ENCODE peak calls at places on chromosomes 6 and 20, in five cellular contexts. One of them, this sample, is unnamed.

GRCh38 chr20:20814685-20815084 is 102.2 kb upstream of the RALGAPA2 start:
- DNase-seq in transverse colon: no peak
- DNase-seq in CD8-positive, alpha-beta T cell: no peak
- DNase-seq in H1: peak
- DNase-seq in K562: no peak
- DNase-seq in this sample: no peak

GRCh38 chr6:15658345-15658744 is 4.5 kb downstream of the DTNBP1 start:
- DNase-seq in transverse colon: no peak
- DNase-seq in CD8-positive, alpha-beta T cell: no peak
- DNase-seq in H1: no peak
- DNase-seq in K562: no peak
- DNase-seq in this sample: no peak

GRCh38 chr20:45337367-45338120 is 10.7 kb downstream of the SDC4 start:
- DNase-seq in transverse colon: peak
- DNase-seq in CD8-positive, alpha-beta T cell: no peak
- DNase-seq in H1: peak
- DNase-seq in K562: peak
- DNase-seq in this sample: peak

GRCh38 chr6:94144807-94145206 is 725.4 kb upstream of the EPHA7 start:
- DNase-seq in transverse colon: no peak
- DNase-seq in CD8-positive, alpha-beta T cell: no peak
- DNase-seq in H1: no peak
- DNase-seq in K562: no peak
- DNase-seq in this sample: no peak

GRCh38 chr6:47160702-47161101 is 118.6 kb upstream of the ADGRF1 start:
- DNase-seq in transverse colon: no peak
- DNase-seq in CD8-positive, alpha-beta T cell: no peak
- DNase-seq in H1: no peak
- DNase-seq in K562: no peak
- DNase-seq in this sample: no peak

GRCh38 chr6:107330190-107330589 is 129.2 kb downstream of the PDSS2 start:
- DNase-seq in transverse colon: no peak
- DNase-seq in CD8-positive, alpha-beta T cell: no peak
- DNase-seq in H1: no peak
- DNase-seq in K562: no peak
- DNase-seq in this sample: peak

GRCh38 chr6:24658573-24659511 is 7.9 kb downstream of the TDP2 start:
- DNase-seq in transverse colon: peak
- DNase-seq in CD8-positive, alpha-beta T cell: no peak
- DNase-seq in H1: no peak
- DNase-seq in K562: peak
- DNase-seq in this sample: no peak

GRCh38 chr6:53335224-53335994 is 13.3 kb downstream of the ELOVL5 start:
- DNase-seq in transverse colon: peak
- DNase-seq in CD8-positive, alpha-beta T cell: peak
- DNase-seq in H1: no peak
- DNase-seq in K562: no peak
- DNase-seq in this sample: peak

GRCh38 chr6:135665935-135666334 is 168.4 kb upstream of the AHI1 start:
- DNase-seq in transverse colon: no peak
- DNase-seq in CD8-positive, alpha-beta T cell: no peak
- DNase-seq in H1: no peak
- DNase-seq in K562: no peak
- DNase-seq in this sample: no peak

GRCh38 chr6:45419574-45420082 is 41.9 kb upstream of the SUPT3H start:
- DNase-seq in transverse colon: peak
- DNase-seq in CD8-positive, alpha-beta T cell: peak
- DNase-seq in H1: peak
- DNase-seq in K562: peak
- DNase-seq in this sample: peak

GRCh38 chr6:151071295-151071694 is 168.5 kb upstream of the AKAP12 start:
- DNase-seq in transverse colon: no peak
- DNase-seq in CD8-positive, alpha-beta T cell: no peak
- DNase-seq in H1: no peak
- DNase-seq in K562: no peak
- DNase-seq in this sample: no peak

GRCh38 chr6:37432916-37433656 is at the start of gene CMTR1:
- DNase-seq in transverse colon: peak
- DNase-seq in CD8-positive, alpha-beta T cell: peak
- DNase-seq in H1: peak
- DNase-seq in K562: peak
- DNase-seq in this sample: peak

GRCh38 chr6:157488058-157488457 is 107.1 kb downstream of the ZDHHC14 start:
- DNase-seq in transverse colon: no peak
- DNase-seq in CD8-positive, alpha-beta T cell: no peak
- DNase-seq in H1: no peak
- DNase-seq in K562: no peak
- DNase-seq in this sample: no peak

GRCh38 chr6:27743787-27744186 is 168.4 kb downstream of the OR2B2 start:
- DNase-seq in transverse colon: no peak
- DNase-seq in CD8-positive, alpha-beta T cell: no peak
- DNase-seq in H1: no peak
- DNase-seq in K562: no peak
- DNase-seq in this sample: no peak

GRCh38 chr20:60057123-60057865 is 99.1 kb downstream of the CDH26 start:
- DNase-seq in transverse colon: peak
- DNase-seq in CD8-positive, alpha-beta T cell: peak
- DNase-seq in H1: peak
- DNase-seq in K562: peak
- DNase-seq in this sample: peak

GRCh38 chr6:40116829-40117228 is 182.6 kb upstream of the MOCS1 start:
- DNase-seq in transverse colon: no peak
- DNase-seq in CD8-positive, alpha-beta T cell: no peak
- DNase-seq in H1: no peak
- DNase-seq in K562: no peak
- DNase-seq in this sample: no peak

GRCh38 chr20:52379723-52380336 is 188.3 kb upstream of the ZFP64 start:
- DNase-seq in transverse colon: peak
- DNase-seq in CD8-positive, alpha-beta T cell: peak
- DNase-seq in H1: peak
- DNase-seq in K562: peak
- DNase-seq in this sample: peak

GRCh38 chr6:53858913-53859312 is 64.1 kb downstream of the LRRC1 start:
- DNase-seq in transverse colon: no peak
- DNase-seq in CD8-positive, alpha-beta T cell: no peak
- DNase-seq in H1: no peak
- DNase-seq in K562: no peak
- DNase-seq in this sample: no peak

GRCh38 chr6:99940582-99940981 is 53.4 kb downstream of the MCHR2 start:
- DNase-seq in transverse colon: no peak
- DNase-seq in CD8-positive, alpha-beta T cell: no peak
- DNase-seq in H1: no peak
- DNase-seq in K562: no peak
- DNase-seq in this sample: no peak
- H3K27ac ChIP-seq in transverse colon: no peak
- H3K27ac ChIP-seq in CD8-positive, alpha-beta T cell: no peak
- H3K27ac ChIP-seq in H1: no peak
- H3K27ac ChIP-seq in K562: no peak
- H3K27ac ChIP-seq in this sample: no peak

GRCh38 chr20:34706912-34707784 is 3.0 kb downstream of the TP53INP2 start:
- DNase-seq in transverse colon: no peak
- DNase-seq in CD8-positive, alpha-beta T cell: no peak
- DNase-seq in H1: no peak
- DNase-seq in K562: no peak
- DNase-seq in this sample: no peak
- H3K27ac ChIP-seq in transverse colon: peak
- H3K27ac ChIP-seq in CD8-positive, alpha-beta T cell: no peak
- H3K27ac ChIP-seq in H1: no peak
- H3K27ac ChIP-seq in K562: no peak
- H3K27ac ChIP-seq in this sample: no peak

DNA sequence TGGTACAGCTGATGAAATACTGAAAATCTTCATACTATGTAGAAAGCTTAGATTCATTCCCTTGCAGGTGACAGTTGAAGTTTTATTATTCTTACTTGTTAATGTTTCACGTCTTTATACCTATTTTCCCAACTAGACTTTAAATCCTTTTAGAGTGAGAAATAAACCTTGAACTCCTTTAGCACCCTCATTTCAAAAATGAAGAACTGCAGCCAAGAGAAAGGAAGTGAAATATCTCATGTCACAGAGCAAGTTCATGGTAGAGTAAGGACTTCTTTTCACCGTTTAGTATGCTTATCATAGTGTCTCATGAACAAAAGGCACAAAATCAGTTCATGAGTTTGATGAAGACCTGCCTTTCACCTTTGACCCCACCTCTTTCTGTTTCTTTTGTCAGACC is 38.5 kb downstream of the ORC3 start:
- DNase-seq in transverse colon: no peak
- DNase-seq in CD8-positive, alpha-beta T cell: no peak
- DNase-seq in H1: no peak
- DNase-seq in K562: no peak
- DNase-seq in this sample: no peak
- H3K27ac ChIP-seq in transverse colon: peak
- H3K27ac ChIP-seq in CD8-positive, alpha-beta T cell: no peak
- H3K27ac ChIP-seq in H1: no peak
- H3K27ac ChIP-seq in K562: no peak
- H3K27ac ChIP-seq in this sample: no peak

GRCh38 chr20:16611832-16612231 is 38.6 kb upstream of the KIF16B start:
- DNase-seq in transverse colon: peak
- DNase-seq in CD8-positive, alpha-beta T cell: no peak
- DNase-seq in H1: no peak
- DNase-seq in K562: no peak
- DNase-seq in this sample: no peak

GRCh38 chr20:16615199-16615598 is 42.0 kb upstream of the KIF16B start:
- DNase-seq in transverse colon: peak
- DNase-seq in CD8-positive, alpha-beta T cell: no peak
- DNase-seq in H1: no peak
- DNase-seq in K562: no peak
- DNase-seq in this sample: no peak

GRCh38 chr20:16612708-16613107 is 39.5 kb upstream of the KIF16B start:
- DNase-seq in transverse colon: no peak
- DNase-seq in CD8-positive, alpha-beta T cell: no peak
- DNase-seq in H1: no peak
- DNase-seq in K562: no peak
- DNase-seq in this sample: no peak

GRCh38 chr20:16617056-16617455 is 43.8 kb upstream of the KIF16B start:
- DNase-seq in transverse colon: no peak
- DNase-seq in CD8-positive, alpha-beta T cell: no peak
- DNase-seq in H1: no peak
- DNase-seq in K562: no peak
- DNase-seq in this sample: no peak

DNA sequence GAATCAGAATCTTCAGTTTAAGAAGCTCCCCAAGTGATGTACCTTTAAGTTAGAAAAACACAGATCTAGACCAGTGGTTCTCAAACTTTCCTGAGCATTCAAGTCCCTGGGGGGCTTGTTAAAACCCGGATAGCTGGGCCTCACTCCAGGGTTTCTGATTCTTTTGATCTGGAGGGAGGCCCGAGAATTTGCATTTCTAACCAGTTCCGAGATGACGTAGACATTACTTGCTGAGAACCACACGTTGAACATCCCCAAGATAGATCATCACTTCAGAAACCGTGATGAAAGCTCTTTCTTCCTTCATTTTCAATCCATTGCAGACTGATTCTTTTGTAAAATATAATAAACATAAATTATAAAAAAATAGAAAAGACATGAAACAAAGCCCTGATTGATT is 40.7 kb upstream of the KIF16B start:
- DNase-seq in transverse colon: no peak
- DNase-seq in CD8-positive, alpha-beta T cell: no peak
- DNase-seq in H1: no peak
- DNase-seq in K562: no peak
- DNase-seq in this sample: no peak
- H3K27ac ChIP-seq in transverse colon: no peak
- H3K27ac ChIP-seq in CD8-positive, alpha-beta T cell: no peak
- H3K27ac ChIP-seq in H1: no peak
- H3K27ac ChIP-seq in K562: no peak
- H3K27ac ChIP-seq in this sample: no peak